ENCODE peak calls at places on chromosomes 12 and 14, in four cellular contexts. O is spleen; R is effector memory CD4-positive, alpha-beta T cell; Q is stomach. Y is an unnamed sample. For H3K4me1, the result is how much of the 10 kb centered on the place peaks cover.

GRCh38 chr12:112995008-112995407 is 16.7 kb downstream of the OAS2 start:
- DNase-seq in Q (no peak), R (no peak), O (no peak), Y (no peak)

GRCh38 chr12:20213851-20214250 is 154.5 kb upstream of the PDE3A start:
- DNase-seq in R (no peak), O (no peak), Q (no peak), Y (no peak)

GRCh38 chr14:93705513-93706156 is 82.7 kb downstream of the PRIMA1 start:
- DNase-seq in Q (no peak), O (no peak), R (no peak), Y (no peak)

GRCh38 chr12:4118601-4119156 is 154.9 kb upstream of the CCND2 start:
- DNase-seq in R (no peak), Q (no peak), O (no peak), Y (peak)

GRCh38 chr14:92794547-92794941 is 439 bp downstream of the GOLGA5 start:
- DNase-seq in Q (no peak), R (no peak), O (no peak), Y (no peak)

GRCh38 chr12:85076688-85077430 is 40.7 kb downstream of the LRRIQ1 start:
- DNase-seq in O (no peak), Q (no peak), R (no peak), Y (no peak)

GRCh38 chr12:130497991-130498390 is 160.3 kb downstream of the PIWIL1 start:
- DNase-seq in O (no peak), R (no peak), Q (no peak), Y (no peak)

GRCh38 chr12:108694812-108695278 is 36.5 kb downstream of the CORO1C start:
- DNase-seq in O (no peak), Q (no peak), R (no peak), Y (no peak)

GRCh38 chr12:94595152-94595551 is 55.2 kb downstream of the TMCC3 start:
- DNase-seq in O (no peak), R (no peak), Q (no peak), Y (no peak)
- H3K4me1 ChIP-seq in O (under half), R (under half), Q (under half), Y (under half)

GRCh38 chr12:71683633-71684032 is 2.2 kb upstream of the TMEM19 start:
- DNase-seq in R (no peak), O (no peak), Q (no peak), Y (no peak)

GRCh38 chr12:71685961-71686657 is at the start of gene TMEM19:
- DNase-seq in O (peak), Q (peak), R (peak), Y (peak)

GRCh38 chr12:71682466-71682865 is 3.4 kb upstream of the TMEM19 start:
- DNase-seq in O (no peak), Q (no peak), R (no peak), Y (no peak)

GRCh38 chr12:71685312-71685906 is 473 bp upstream of the TMEM19 start:
- DNase-seq in Q (no peak), O (peak), R (no peak), Y (no peak)

GRCh38 chr12:71684081-71684480 is 1.8 kb upstream of the TMEM19 start:
- DNase-seq in Q (no peak), O (no peak), R (no peak), Y (no peak)
- H3K4me3 ChIP-seq in Q (no peak), O (no peak), R (no peak), Y (no peak)

GRCh38 chr12:27577688-27578087 is 53.7 kb downstream of the PPFIBP1 start:
- DNase-seq in R (no peak), Q (no peak), O (no peak), Y (no peak)

GRCh38 chr12:27575099-27575779 is 51.2 kb downstream of the PPFIBP1 start:
- DNase-seq in O (no peak), Q (no peak), R (no peak), Y (no peak)

GRCh38 chr12:27576667-27577347 is 52.8 kb downstream of the PPFIBP1 start:
- DNase-seq in O (no peak), Q (no peak), R (no peak), Y (no peak)

GRCh38 chr12:27573972-27574371 is 50.0 kb downstream of the PPFIBP1 start:
- DNase-seq in O (no peak), R (no peak), Q (no peak), Y (no peak)

GRCh38 chr12:27575780-27576154 is 51.8 kb downstream of the PPFIBP1 start:
- DNase-seq in Q (no peak), O (no peak), R (no peak), Y (no peak)
- H3K4me1 ChIP-seq in Q (under half), O (under half), R (under half), Y (under half)

GRCh38 chr12:93087836-93088610 is 158.9 kb upstream of the EEA1 start:
- DNase-seq in R (no peak), O (no peak), Q (no peak), Y (no peak)
- H3K4me3 ChIP-seq in R (no peak), O (no peak), Q (no peak), Y (no peak)

GRCh38 chr12:51247523-51248206 is 9.0 kb downstream of the DAZAP2 start:
- DNase-seq in O (no peak), R (no peak), Q (no peak), Y (no peak)

GRCh38 chr12:51242896-51243295 is 4.3 kb downstream of the DAZAP2 start:
- DNase-seq in O (no peak), R (no peak), Q (no peak), Y (no peak)

GRCh38 chr12:51246254-51246853 is 7.7 kb downstream of the DAZAP2 start:
- DNase-seq in R (no peak), O (no peak), Q (no peak), Y (no peak)

GRCh38 chr12:51244269-51244668 is 5.6 kb downstream of the DAZAP2 start:
- DNase-seq in Q (no peak), O (no peak), R (no peak), Y (no peak)

DNA sequence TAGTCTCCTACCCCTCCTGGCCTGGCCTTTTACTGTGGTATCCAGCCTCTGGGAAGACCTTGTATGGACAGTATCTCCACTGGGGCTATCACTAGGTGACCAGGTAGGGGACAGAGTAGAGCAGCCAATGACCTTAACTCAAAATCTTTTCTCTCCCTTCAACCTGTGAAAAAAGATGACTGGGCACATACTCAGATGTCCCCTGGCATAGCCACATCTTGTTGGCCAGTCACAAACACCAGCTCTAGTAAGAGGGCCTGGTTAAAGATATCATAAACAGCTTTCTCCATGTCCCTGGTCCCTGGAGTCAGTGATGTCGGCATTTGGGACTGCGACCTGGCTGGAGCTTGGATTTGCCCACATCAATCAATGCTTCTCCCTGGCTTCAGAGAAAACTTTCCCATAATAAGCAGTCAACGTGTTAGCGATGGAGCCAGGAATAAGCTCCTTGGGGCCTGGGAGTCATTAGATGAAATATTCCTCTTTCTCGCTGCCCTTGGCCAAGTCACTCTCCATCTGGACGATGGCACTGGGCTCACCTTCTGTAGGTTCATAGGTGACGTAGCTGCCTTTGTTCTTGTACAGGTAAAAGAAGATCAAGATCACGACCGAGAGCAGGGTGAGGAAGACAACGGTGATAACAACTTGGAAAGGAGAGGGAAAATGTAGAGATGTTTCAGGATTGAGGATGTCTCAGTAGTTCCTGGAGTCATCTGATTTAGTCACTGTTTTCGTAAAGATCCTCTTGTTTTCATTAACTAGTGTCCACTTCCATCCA is 7.0 kb downstream of the DAZAP2 start:
- DNase-seq in Q (no peak), R (no peak), O (no peak), Y (no peak)
- H3K4me1 ChIP-seq in Q (half or more), R (under half), O (under half), Y (under half)

DNA sequence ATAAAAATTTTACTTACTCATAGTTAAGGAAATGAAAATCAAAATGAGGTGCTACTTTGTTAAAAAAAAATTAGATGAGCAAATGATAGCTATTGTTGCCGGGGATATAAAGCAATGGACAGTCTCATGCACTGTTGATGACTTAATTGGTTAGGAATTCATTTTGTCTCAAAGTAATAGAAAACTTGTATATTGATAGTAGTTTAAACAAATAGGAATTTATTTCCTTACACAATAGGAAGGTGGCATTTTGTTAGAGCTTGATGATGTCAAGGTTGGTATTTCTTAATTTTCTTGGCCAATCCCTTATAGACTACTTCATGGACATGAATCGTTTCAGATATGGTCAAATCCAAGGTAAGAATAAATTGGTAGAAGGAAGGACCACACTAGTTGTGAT is 7.8 kb downstream of the PRPF39 start:
- DNase-seq in O (no peak), Q (no peak), R (no peak), Y (no peak)
- H3K4me3 ChIP-seq in O (no peak), Q (no peak), R (no peak), Y (no peak)

Y was measured in right atrium auricular region.